ENCODE peak calls at places on chromosomes 2 and 18, in eight cellular contexts. P is activated naive CD8-positive, alpha-beta T cell treated with anti-CD3 and anti-CD28 coated beads, Interleukin-2, amount 50 U/mL, for 24 hours; K is lung microvascular endothelial cell; X is activated naive CD4-positive, alpha-beta T cell; N is T-helper 9 cell; Z is GOT3; E is NCI-H1105; Q is AG08395. S is an unnamed sample.

GRCh38 chr2:33598472-33599174 is 476 bp downstream of the FAM98A start:
- DNase-seq in P (peak), K (peak), X (no peak), N (peak), Z (no peak), E (no peak), Q (peak), S (no peak)

GRCh38 chr2:41722668-41723369 is 325.0 kb upstream of the PKDCC start:
- DNase-seq in P (no peak), K (peak), X (no peak), N (no peak), Z (no peak), E (no peak), Q (no peak), S (no peak)

GRCh38 chr2:237137626-237138323 is 52.1 kb downstream of the COPS8 start:
- DNase-seq in P (no peak), K (no peak), X (no peak), N (no peak), Z (no peak), E (no peak), Q (no peak), S (no peak)

GRCh38 chr2:45119855-45120254 is 110.6 kb upstream of the SIX2 start:
- DNase-seq in P (no peak), K (no peak), X (no peak), N (no peak), Z (no peak), E (no peak), Q (peak), S (no peak)

GRCh38 chr18:48825101-48825745 is 125.5 kb downstream of the SMAD7 start:
- DNase-seq in P (no peak), K (peak), X (no peak), N (no peak), Z (no peak), E (no peak), Q (no peak), S (no peak)

GRCh38 chr2:17644997-17645715 is 104.7 kb downstream of the VSNL1 start:
- DNase-seq in P (no peak), K (no peak), X (no peak), N (no peak), Z (no peak), E (no peak), Q (peak), S (no peak)

GRCh38 chr18:48803518-48803917 is 147.2 kb downstream of the SMAD7 start:
- DNase-seq in P (no peak), K (no peak), X (no peak), N (no peak), Z (no peak), E (no peak), Q (no peak), S (no peak)

GRCh38 chr2:101406867-101407266 is 19.6 kb upstream of the CREG2 start:
- DNase-seq in P (no peak), K (no peak), X (no peak), N (no peak), Z (no peak), E (no peak), Q (peak), S (no peak)

GRCh38 chr18:56748698-56749268 is 97.6 kb downstream of the WDR7 start:
- DNase-seq in P (no peak), K (peak), X (no peak), N (no peak), Z (no peak), E (peak), Q (peak), S (peak)

GRCh38 chr2:9255416-9255815 is 48.8 kb downstream of the ASAP2 start:
- DNase-seq in P (no peak), K (no peak), X (no peak), N (no peak), Z (no peak), E (no peak), Q (no peak), S (no peak)

GRCh38 chr2:64938607-64939285 is 50.5 kb upstream of the SLC1A4 start:
- DNase-seq in P (no peak), K (no peak), X (no peak), N (no peak), Z (no peak), E (no peak), Q (no peak), S (no peak)

GRCh38 chr2:26946841-26947784 is 23.3 kb upstream of the MAPRE3 start:
- DNase-seq in P (no peak), K (peak), X (no peak), N (no peak), Z (no peak), E (no peak), Q (peak), S (no peak)

GRCh38 chr2:27494944-27495554 is at the start of gene FNDC4:
- DNase-seq in P (peak), K (peak), X (no peak), N (peak), Z (no peak), E (no peak), Q (peak), S (no peak)

GRCh38 chr2:126656311-126657145 is 570 bp downstream of the GYPC start:
- DNase-seq in P (peak), K (peak), X (peak), N (peak), Z (no peak), E (no peak), Q (peak), S (no peak)

GRCh38 chr2:158034198-158034831 is 67.4 kb upstream of the UPP2 start:
- DNase-seq in P (no peak), K (peak), X (no peak), N (no peak), Z (no peak), E (peak), Q (peak), S (peak)

GRCh38 chr2:48356701-48357322 is 173.1 kb upstream of the STON1 start:
- DNase-seq in P (no peak), K (peak), X (no peak), N (no peak), Z (no peak), E (no peak), Q (no peak), S (no peak)

S was measured in glomerular endothelial cell.